ENCODE peak calls at places on chromosomes 12 and 14, in six cellular contexts. R is SHP77; P is A549; D is neural crest cell; Q is stimulated activated CD4-positive, alpha-beta T cell treated with anti-CD3 and anti-CD28 coated beads, Interleukin-15, amount 100 ng/mL, for 1 hour; Y is endothelial cell. S is an unnamed sample.

GRCh38 chr12:112327209-112327930 is 54.9 kb downstream of the HECTD4 start:
- DNase-seq in R (no peak), P (no peak), D (no peak), Q (no peak), Y (no peak), S (no peak)

GRCh38 chr12:123828871-123829547 is 66.9 kb downstream of the DNAH10 start:
- DNase-seq in R (no peak), P (no peak), D (no peak), Q (no peak), Y (no peak), S (no peak)

GRCh38 chr12:120012067-120012621 is 23.1 kb downstream of the BICDL1 start:
- DNase-seq in R (no peak), P (peak), D (peak), Q (peak), Y (peak), S (no peak)

GRCh38 chr12:6534914-6535696 is 788 bp downstream of the GAPDH start:
- DNase-seq in R (no peak), P (peak), D (peak), Q (peak), Y (peak), S (peak)

GRCh38 chr14:52663850-52664249 is 31.5 kb downstream of the ERO1A start:
- DNase-seq in R (no peak), P (no peak), D (no peak), Q (no peak), Y (no peak), S (no peak)

GRCh38 chr14:96264850-96265249 is 8.8 kb downstream of the BDKRB1 start:
- DNase-seq in R (no peak), P (peak), D (no peak), Q (no peak), Y (no peak), S (no peak)

GRCh38 chr12:127286281-127286680 is 980.7 kb upstream of the TMEM132C start:
- DNase-seq in R (no peak), P (no peak), D (no peak), Q (no peak), Y (no peak), S (no peak)

GRCh38 chr12:30457621-30458289 is 237.9 kb downstream of the IPO8 start:
- DNase-seq in R (peak), P (peak), D (no peak), Q (no peak), Y (no peak), S (no peak)

GRCh38 chr12:1691123-1692007 is 495 bp downstream of the ADIPOR2 start:
- DNase-seq in R (no peak), P (no peak), D (no peak), Q (peak), Y (peak), S (peak)

GRCh38 chr12:88339966-88340365 is 197.9 kb downstream of the TMTC3 start:
- DNase-seq in R (no peak), P (no peak), D (no peak), Q (no peak), Y (no peak), S (no peak)

GRCh38 chr12:51897181-51897580 is 9.3 kb downstream of the ANKRD33 start:
- DNase-seq in R (no peak), P (no peak), D (no peak), Q (no peak), Y (no peak), S (peak)

GRCh38 chr12:112370156-112370555 is 12.1 kb downstream of the HECTD4 start:
- DNase-seq in R (no peak), P (no peak), D (no peak), Q (no peak), Y (no peak), S (no peak)

GRCh38 chr14:56650977-56651376 is 71.4 kb downstream of the TMEM260 start:
- DNase-seq in R (peak), P (no peak), D (no peak), Q (no peak), Y (no peak), S (no peak)

GRCh38 chr12:98373019-98373554 is 142.3 kb upstream of the TMPO start:
- DNase-seq in R (peak), P (peak), D (peak), Q (no peak), Y (peak), S (no peak)

GRCh38 chr12:48366131-48366530 is 15.4 kb upstream of the ZNF641 start:
- DNase-seq in R (no peak), P (no peak), D (no peak), Q (no peak), Y (no peak), S (no peak)

GRCh38 chr12:111766608-111767361 is at the start of gene ALDH2:
- DNase-seq in R (peak), P (peak), D (peak), Q (peak), Y (peak), S (peak)

GRCh38 chr14:71592361-71592760 is 339.9 kb upstream of the RGS6 start:
- DNase-seq in R (no peak), P (no peak), D (no peak), Q (no peak), Y (no peak), S (no peak)

GRCh38 chr14:96863327-96863985 is 66.3 kb downstream of the VRK1 start:
- DNase-seq in R (no peak), P (no peak), D (no peak), Q (no peak), Y (no peak), S (no peak)

GRCh38 chr12:28872654-28873268 is 276.3 kb upstream of the FAR2 start:
- DNase-seq in R (peak), P (peak), D (peak), Q (no peak), Y (peak), S (no peak)

GRCh38 chr12:53938276-53939140 is at the start of gene HOXC13:
- DNase-seq in R (no peak), P (peak), D (no peak), Q (peak), Y (peak), S (no peak)

GRCh38 chr14:53715390-53715730 is 241.3 kb downstream of the BMP4 start:
- DNase-seq in R (no peak), P (peak), D (no peak), Q (no peak), Y (no peak), S (no peak)

GRCh38 chr14:70245026-70245425 is 56.3 kb upstream of the SLC8A3 start:
- DNase-seq in R (no peak), P (no peak), D (no peak), Q (no peak), Y (no peak), S (no peak)

GRCh38 chr12:11765817-11766794 is 116.6 kb downstream of the ETV6 start:
- DNase-seq in R (no peak), P (no peak), D (no peak), Q (peak), Y (peak), S (peak)

GRCh38 chr12:52380271-52380694 is 5.2 kb downstream of the KRT84 start:
- DNase-seq in R (peak), P (peak), D (peak), Q (no peak), Y (peak), S (no peak)

GRCh38 chr12:14957769-14958168 is 3.6 kb downstream of the ARHGDIB start:
- DNase-seq in R (no peak), P (no peak), D (no peak), Q (no peak), Y (no peak), S (no peak)

GRCh38 chr14:77296906-77297305 is 23.8 kb downstream of the POMT2 start:
- DNase-seq in R (no peak), P (no peak), D (no peak), Q (no peak), Y (no peak), S (no peak)

GRCh38 chr12:40146800-40147797 is 41.2 kb upstream of the SLC2A13 start:
- DNase-seq in R (no peak), P (no peak), D (no peak), Q (peak), Y (no peak), S (no peak)

GRCh38 chr12:93022603-93023340 is 93.7 kb upstream of the EEA1 start:
- DNase-seq in R (no peak), P (no peak), D (no peak), Q (no peak), Y (no peak), S (no peak)

GRCh38 chr14:54348001-54348611 is 48.7 kb upstream of the CDKN3 start:
- DNase-seq in R (peak), P (peak), D (peak), Q (no peak), Y (peak), S (no peak)

GRCh38 chr14:79161576-79161975 is 991.4 kb downstream of the NRXN3 start:
- DNase-seq in R (no peak), P (peak), D (peak), Q (no peak), Y (peak), S (no peak)

GRCh38 chr12:64180951-64181350 is 41.1 kb downstream of the KICS2 start:
- DNase-seq in R (no peak), P (peak), D (no peak), Q (no peak), Y (no peak), S (no peak)

GRCh38 chr12:93146278-93146939 is 217.3 kb upstream of the EEA1 start:
- DNase-seq in R (no peak), P (no peak), D (no peak), Q (no peak), Y (no peak), S (no peak)

GRCh38 chr12:110743571-110744093 is 941 bp upstream of the PPP1CC start:
- DNase-seq in R (peak), P (peak), D (peak), Q (no peak), Y (no peak), S (peak)

GRCh38 chr12:42483534-42483857 is 106.0 kb downstream of the PRICKLE1 start:
- DNase-seq in R (no peak), P (no peak), D (no peak), Q (no peak), Y (peak), S (peak)